ENCODE peak calls at places on chromosomes 16 and 17, in seven cellular contexts. M is H9, J is fibroblast of lung, A is endothelial cell of umbilical vein, B is HCT116, F is DND-41, O is MM.1S. E is an unnamed sample.

GRCh38 chr17:62790554-62790953 is 17.6 kb downstream of the MARCHF10 start:
- DNase-seq in M (no peak), J (peak), A (no peak), B (no peak), F (no peak), O (no peak), E (peak)

GRCh38 chr16:15757630-15758251 is 99.1 kb downstream of the MYH11 start:
- DNase-seq in M (peak), J (no peak), A (no peak), B (no peak), F (peak), O (peak), E (no peak)

GRCh38 chr17:16428098-16428882 is 12.9 kb downstream of the TRPV2 start:
- DNase-seq in M (peak), J (peak), A (peak), B (no peak), F (peak), O (no peak), E (peak)

GRCh38 chr17:6994666-6995246 is 1.1 kb upstream of the ALOX12 start:
- DNase-seq in M (no peak), J (peak), A (no peak), B (no peak), F (no peak), O (no peak), E (no peak)

GRCh38 chr16:50102046-50102756 is 36.4 kb downstream of the HEATR3 start:
- DNase-seq in M (no peak), J (peak), A (no peak), B (no peak), F (no peak), O (no peak), E (no peak)

GRCh38 chr16:75486014-75486404 is 9.2 kb downstream of the CHST6 start:
- DNase-seq in M (no peak), J (no peak), A (no peak), B (no peak), F (peak), O (peak), E (no peak)

GRCh38 chr17:77737442-77738265 is 220.8 kb upstream of the TNRC6C start:
- DNase-seq in M (peak), J (no peak), A (no peak), B (no peak), F (no peak), O (no peak), E (peak)

GRCh38 chr17:43401293-43401692 is 2.5 kb downstream of the ARL4D start:
- DNase-seq in M (no peak), J (peak), A (peak), B (no peak), F (no peak), O (no peak), E (no peak)

GRCh38 chr17:21005367-21005766 is 37.4 kb downstream of the USP22 start:
- DNase-seq in M (no peak), J (no peak), A (peak), B (no peak), F (no peak), O (no peak), E (no peak)

GRCh38 chr17:74780443-74781238 is 4.5 kb upstream of the NAT9 start:
- DNase-seq in M (peak), J (peak), A (no peak), B (peak), F (no peak), O (peak), E (peak)

GRCh38 chr16:50940275-50940854 is 198.5 kb downstream of the CYLD start:
- DNase-seq in M (no peak), J (no peak), A (no peak), B (no peak), F (no peak), O (no peak), E (peak)

GRCh38 chr16:15434425-15435215 is at the start of gene BMERB1:
- DNase-seq in M (peak), J (peak), A (peak), B (peak), F (no peak), O (peak), E (peak)

GRCh38 chr17:53168413-53168812 is 654.3 kb upstream of the KIF2B start:
- DNase-seq in M (no peak), J (no peak), A (no peak), B (no peak), F (no peak), O (peak), E (no peak)

GRCh38 chr17:68195667-68196393 is 52.0 kb upstream of the AMZ2 start:
- DNase-seq in M (peak), J (no peak), A (no peak), B (no peak), F (no peak), O (no peak), E (peak)

GRCh38 chr17:80649672-80650338 is 105.2 kb downstream of the RPTOR start:
- DNase-seq in M (peak), J (peak), A (peak), B (peak), F (peak), O (no peak), E (peak)

GRCh38 chr16:66443269-66443652 is 16.2 kb downstream of the BEAN1 start:
- DNase-seq in M (no peak), J (no peak), A (no peak), B (no peak), F (no peak), O (no peak), E (peak)

GRCh38 chr17:78716814-78717393 is 65.2 kb downstream of the CYTH1 start:
- DNase-seq in M (no peak), J (peak), A (peak), B (no peak), F (no peak), O (peak), E (peak)

GRCh38 chr16:50372611-50373344 is 4.0 kb upstream of the BRD7 start:
- DNase-seq in M (no peak), J (peak), A (no peak), B (no peak), F (no peak), O (no peak), E (no peak)

GRCh38 chr17:29568331-29569244 is at the start of gene TP53I13:
- DNase-seq in M (peak), J (peak), A (peak), B (peak), F (peak), O (peak), E (peak)

GRCh38 chr17:79126139-79126538 is 51.5 kb downstream of the ENGASE start:
- DNase-seq in M (peak), J (no peak), A (no peak), B (no peak), F (no peak), O (no peak), E (peak)

GRCh38 chr17:75194879-75195278 is 10.6 kb upstream of the NUP85 start:
- DNase-seq in M (no peak), J (no peak), A (no peak), B (no peak), F (no peak), O (no peak), E (no peak)

GRCh38 chr17:39597372-39598046 is 10.2 kb downstream of the NEUROD2 start:
- DNase-seq in M (no peak), J (no peak), A (no peak), B (no peak), F (no peak), O (no peak), E (no peak)

GRCh38 chr16:1771072-1771863 is at the start of gene NME3:
- DNase-seq in M (peak), J (peak), A (peak), B (no peak), F (no peak), O (peak), E (peak)

GRCh38 chr17:57256708-57257112 is 387 bp downstream of the MSI2 start:
- DNase-seq in M (no peak), J (peak), A (peak), B (no peak), F (peak), O (peak), E (no peak)

GRCh38 chr16:68408967-68409366 is 39.3 kb downstream of the SMPD3 start:
- DNase-seq in M (peak), J (no peak), A (no peak), B (no peak), F (no peak), O (no peak), E (no peak)

GRCh38 chr17:9987779-9988585 is 82.9 kb upstream of the RCVRN start:
- DNase-seq in M (peak), J (peak), A (no peak), B (no peak), F (peak), O (no peak), E (peak)

GRCh38 chr17:2416010-2416734 is 15.3 kb upstream of the MNT start:
- DNase-seq in M (peak), J (peak), A (peak), B (no peak), F (peak), O (peak), E (peak)
- H3K9ac ChIP-seq in M (no peak), J (no peak), A (no peak), B (peak), F (no peak), O (no peak), E (no peak)

GRCh38 chr17:48718781-48719641 is 3.3 kb downstream of the PRAC1 start:
- DNase-seq in M (peak), J (no peak), A (no peak), B (no peak), F (no peak), O (no peak), E (peak)

GRCh38 chr17:48717367-48718161 is 4.8 kb downstream of the PRAC1 start:
- DNase-seq in M (peak), J (no peak), A (no peak), B (no peak), F (no peak), O (no peak), E (no peak)

GRCh38 chr17:48719642-48720262 is 2.6 kb downstream of the PRAC1 start:
- DNase-seq in M (peak), J (peak), A (no peak), B (no peak), F (no peak), O (no peak), E (peak)

GRCh38 chr17:48718162-48718780 is 4.0 kb downstream of the PRAC1 start:
- DNase-seq in M (no peak), J (no peak), A (no peak), B (no peak), F (no peak), O (no peak), E (no peak)

GRCh38 chr17:48715496-48716399 is 6.6 kb downstream of the PRAC1 start:
- DNase-seq in M (no peak), J (no peak), A (no peak), B (no peak), F (no peak), O (no peak), E (no peak)
- H3K27ac ChIP-seq in M (no peak), J (no peak), A (no peak), B (no peak), F (no peak), O (no peak), E (no peak)

DNA sequence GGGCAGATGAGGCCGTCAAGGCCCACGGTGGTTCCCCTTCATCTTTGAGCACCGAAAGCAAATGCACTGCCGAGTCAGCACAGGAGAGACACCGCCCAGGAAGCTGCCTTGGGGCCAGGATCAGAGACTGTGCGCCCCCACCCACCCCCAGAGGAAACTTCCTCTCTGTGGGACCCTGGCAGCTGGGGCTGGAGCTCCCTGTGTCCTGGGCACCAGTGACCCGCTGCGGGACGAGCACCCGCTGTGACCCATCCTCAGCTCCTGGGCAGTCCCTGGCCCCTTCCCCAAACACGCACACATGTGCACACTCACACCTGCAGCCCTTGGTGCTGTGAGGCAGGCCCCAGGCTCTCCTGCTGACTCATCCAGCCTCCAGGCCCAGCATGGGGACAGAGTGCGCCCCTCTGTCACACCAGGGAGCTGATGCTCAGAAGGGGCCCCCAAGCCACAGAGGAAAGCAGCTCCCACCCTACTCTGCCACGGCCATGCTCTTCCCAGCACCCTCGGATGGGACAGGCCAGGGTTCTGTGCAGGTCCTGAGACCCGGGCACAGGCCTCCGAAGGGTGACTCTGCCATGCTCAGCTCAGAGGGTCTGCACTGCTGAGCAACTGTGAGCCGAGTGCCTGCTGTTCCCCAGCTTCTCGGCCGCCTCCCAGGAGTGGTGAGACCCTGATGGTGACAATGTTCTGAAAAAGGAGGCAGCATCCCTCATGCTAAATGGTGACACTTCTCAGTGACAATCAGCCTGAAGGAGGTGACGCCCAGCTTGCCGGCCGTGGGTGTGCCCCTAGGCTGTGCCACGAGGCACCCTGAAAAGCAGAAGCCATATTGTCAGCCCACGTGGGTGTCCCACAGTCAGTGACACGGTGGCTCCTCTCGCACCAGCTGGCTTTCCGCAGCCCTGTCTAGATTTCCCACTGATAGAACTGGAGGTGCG is 3.6 kb downstream of the PIEZO1 start:
- DNase-seq in M (no peak), J (no peak), A (no peak), B (no peak), F (peak), O (peak), E (no peak)
- H3K9ac ChIP-seq in M (no peak), J (no peak), A (no peak), B (peak), F (peak), O (peak), E (no peak)

GRCh38 chr17:76474894-76475293 is 7.5 kb downstream of the AANAT start:
- DNase-seq in M (no peak), J (no peak), A (no peak), B (no peak), F (no peak), O (no peak), E (no peak)

GRCh38 chr17:76478097-76478496 is 10.7 kb downstream of the AANAT start:
- DNase-seq in M (no peak), J (no peak), A (no peak), B (no peak), F (no peak), O (no peak), E (no peak)

GRCh38 chr17:76477576-76477975 is 10.2 kb downstream of the AANAT start:
- DNase-seq in M (no peak), J (no peak), A (no peak), B (no peak), F (no peak), O (no peak), E (no peak)

GRCh38 chr17:76475302-76475701 is 7.9 kb downstream of the AANAT start:
- DNase-seq in M (no peak), J (no peak), A (no peak), B (no peak), F (no peak), O (no peak), E (no peak)

DNA sequence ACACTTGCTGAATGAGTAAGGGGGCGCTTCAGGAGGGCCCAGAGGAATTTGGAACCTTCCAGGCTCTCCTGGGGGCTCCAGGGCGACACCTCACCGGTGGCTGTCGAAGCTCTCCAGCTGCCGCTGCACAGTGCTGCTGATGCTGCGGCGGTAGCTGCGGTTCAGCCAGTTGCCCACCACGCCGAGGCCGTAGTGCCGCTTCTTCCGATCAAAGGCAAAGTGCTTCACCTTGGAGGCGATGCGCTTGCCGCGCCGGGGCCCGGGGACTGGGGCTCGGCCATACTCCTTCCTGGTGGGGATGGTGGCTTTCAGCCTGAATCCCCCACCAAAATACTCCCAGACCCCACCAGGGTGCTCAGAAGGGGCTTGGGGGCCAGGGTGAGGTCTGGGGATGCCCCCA is 9.3 kb downstream of the AANAT start:
- DNase-seq in M (no peak), J (no peak), A (no peak), B (no peak), F (no peak), O (no peak), E (no peak)
- H3K27ac ChIP-seq in M (no peak), J (no peak), A (no peak), B (no peak), F (no peak), O (no peak), E (no peak)

E was measured in endodermal cell.